ENCODE peak calls at places on chromosomes 3 and 15, in six cellular contexts. U is neuronal stem cell, W is H9, T is H1, J is mesendoderm, A is IMR-90. E is an unnamed sample.

GRCh38 chr3:96331341-96331740 is 483.1 kb upstream of the EPHA6 start:
- DNase-seq in T (no peak), W (no peak), J (peak), U (no peak), A (no peak), E (no peak)

GRCh38 chr3:27326211-27326948 is 42.8 kb downstream of the NEK10 start:
- DNase-seq in A (peak), T (no peak), W (no peak), U (no peak), J (no peak), E (peak)

GRCh38 chr3:171898192-171898591 is 55.0 kb downstream of the TMEM212 start:
- DNase-seq in W (no peak), J (no peak), A (no peak), T (no peak), U (no peak), E (no peak)

GRCh38 chr15:81279621-81280051 is 44.3 kb downstream of the STARD5 start:
- DNase-seq in U (no peak), T (no peak), A (no peak), J (no peak), W (peak), E (peak)

GRCh38 chr3:112101946-112102345 is 15.8 kb downstream of the C3orf52 start:
- DNase-seq in J (peak), U (no peak), W (no peak), A (peak), T (no peak), E (peak)

GRCh38 chr15:57005244-57005643 is 86.8 kb downstream of the TCF12 start:
- DNase-seq in A (no peak), U (no peak), T (no peak), J (no peak), W (no peak), E (no peak)

GRCh38 chr3:42025388-42026138 is 63.7 kb upstream of the ULK4 start:
- DNase-seq in J (peak), T (no peak), U (peak), A (peak), W (peak), E (peak)

GRCh38 chr3:160478338-160478737 is 28.8 kb upstream of the TRIM59 start:
- DNase-seq in A (peak), J (no peak), U (no peak), T (no peak), W (no peak), E (peak)

GRCh38 chr3:54873059-54873695 is 54.7 kb downstream of the LRTM1 start:
- DNase-seq in A (peak), J (no peak), W (no peak), U (no peak), T (no peak), E (peak)

GRCh38 chr3:110995461-110996226 is 76.0 kb upstream of the NECTIN3 start:
- DNase-seq in U (no peak), J (no peak), W (no peak), A (peak), T (no peak), E (peak)

GRCh38 chr15:67117356-67117755 is 52.0 kb downstream of the SMAD3 start:
- DNase-seq in A (peak), U (no peak), T (no peak), J (no peak), W (no peak), E (peak)

GRCh38 chr15:51641490-51642135 is 19.0 kb upstream of the DMXL2 start:
- DNase-seq in W (no peak), J (no peak), T (no peak), A (no peak), U (no peak), E (no peak)

GRCh38 chr3:177447938-177448337 is 250.7 kb upstream of the TBL1XR1 start:
- DNase-seq in J (no peak), W (no peak), A (no peak), U (no peak), T (no peak), E (no peak)

GRCh38 chr3:106811376-106811775 is 565.9 kb upstream of the CCDC54 start:
- DNase-seq in J (no peak), A (peak), W (no peak), U (no peak), T (no peak), E (peak)

GRCh38 chr3:48405971-48406370 is 23.9 kb downstream of the PLXNB1 start:
- DNase-seq in T (no peak), J (no peak), U (no peak), A (no peak), W (no peak), E (no peak)

GRCh38 chr3:149506540-149506939 is 32.0 kb downstream of the TM4SF4 start:
- DNase-seq in U (no peak), J (no peak), W (no peak), A (peak), T (no peak), E (no peak)

GRCh38 chr3:51400169-51400568 is 9.1 kb downstream of the RBM15B start:
- DNase-seq in U (no peak), W (no peak), A (no peak), J (no peak), T (no peak), E (no peak)

GRCh38 chr15:35690698-35691116 is 144.7 kb upstream of the DPH6 start:
- DNase-seq in U (no peak), T (no peak), A (peak), W (no peak), J (no peak), E (peak)

GRCh38 chr3:115659861-115660260 is 36.6 kb downstream of the GAP43 start:
- DNase-seq in J (peak), T (no peak), W (no peak), U (no peak), A (peak), E (peak)

GRCh38 chr3:47781326-47781684 is 388 bp downstream of the SMARCC1 start:
- DNase-seq in J (peak), T (no peak), A (no peak), W (peak), U (peak), E (peak)

GRCh38 chr15:99486371-99487336 is 79.1 kb upstream of the MEF2A start:
- DNase-seq in W (peak), A (peak), U (peak), J (peak), T (no peak), E (peak)

GRCh38 chr3:51163051-51163450 is 222.0 kb upstream of the MANF start:
- DNase-seq in U (no peak), T (no peak), J (no peak), A (no peak), W (no peak), E (no peak)

GRCh38 chr3:52438579-52439425 is 6.1 kb downstream of the SEMA3G start:
- DNase-seq in T (no peak), U (no peak), A (no peak), W (no peak), J (no peak), E (no peak)

GRCh38 chr3:120048355-120048754 is 45.9 kb downstream of the GSK3B start:
- DNase-seq in A (peak), J (no peak), W (no peak), T (no peak), U (no peak), E (no peak)

GRCh38 chr3:54171509-54171908 is 49.2 kb downstream of the CACNA2D3 start:
- DNase-seq in J (no peak), A (no peak), W (no peak), T (no peak), U (no peak), E (no peak)

GRCh38 chr15:68487087-68487843 is 55.3 kb upstream of the ITGA11 start:
- DNase-seq in U (no peak), J (no peak), A (peak), T (no peak), W (no peak), E (peak)

GRCh38 chr3:40258555-40258954 is 51.0 kb upstream of the EIF1B start:
- DNase-seq in U (no peak), A (peak), J (peak), W (no peak), T (peak), E (no peak)

GRCh38 chr3:85567074-85567676 is 608.4 kb downstream of the CADM2 start:
- DNase-seq in T (no peak), J (peak), W (peak), U (peak), A (peak), E (no peak)

GRCh38 chr15:56919708-56920637 is 1.5 kb downstream of the TCF12 start:
- DNase-seq in U (no peak), W (peak), T (no peak), A (peak), J (peak), E (peak)

GRCh38 chr3:77081240-77081661 is 41.4 kb downstream of the ROBO2 start:
- DNase-seq in J (no peak), T (no peak), W (no peak), U (no peak), A (peak), E (no peak)

GRCh38 chr3:77084511-77084910 is 44.6 kb downstream of the ROBO2 start:
- DNase-seq in U (no peak), A (no peak), W (no peak), T (no peak), J (no peak), E (no peak)

GRCh38 chr3:77078279-77078678 is 38.4 kb downstream of the ROBO2 start:
- DNase-seq in T (no peak), W (no peak), U (no peak), A (no peak), J (no peak), E (no peak)

GRCh38 chr3:77079988-77080585 is 40.2 kb downstream of the ROBO2 start:
- DNase-seq in A (no peak), W (peak), J (peak), U (peak), T (peak), E (no peak)
- H2BK15ac ChIP-seq in A (no peak), W (no peak), J (no peak), U (no peak), T (no peak), E (no peak)

GRCh38 chr3:113746955-113747718 is at the start of gene ATP6V1A:
- DNase-seq in J (peak), A (no peak), W (peak), U (peak), T (no peak), E (peak)

GRCh38 chr3:113747719-113748046 is 848 bp downstream of the ATP6V1A start:
- DNase-seq in A (no peak), W (no peak), T (no peak), J (no peak), U (peak), E (peak)

GRCh38 chr3:113746069-113746954 is at the start of gene NAA50:
- DNase-seq in T (peak), U (peak), W (peak), J (peak), A (peak), E (peak)

GRCh38 chr3:113744941-113745272 is 1.1 kb downstream of the NAA50 start:
- DNase-seq in U (no peak), W (no peak), J (no peak), T (no peak), A (no peak), E (no peak)

GRCh38 chr3:113745273-113746068 is 578 bp downstream of the NAA50 start:
- DNase-seq in T (peak), A (peak), U (peak), J (peak), W (peak), E (peak)
- H2BK15ac ChIP-seq in T (no peak), A (peak), U (peak), J (no peak), W (no peak), E (peak)

GRCh38 chr3:180018588-180018987 is 18.1 kb downstream of the PEX5L start:
- DNase-seq in A (no peak), J (peak), W (peak), T (no peak), U (no peak), E (no peak)
- H2BK15ac ChIP-seq in A (no peak), J (no peak), W (no peak), T (no peak), U (no peak), E (no peak)

GRCh38 chr15:70273808-70274207 is 176.1 kb upstream of the TLE3 start:
- DNase-seq in W (no peak), U (no peak), A (no peak), J (no peak), T (no peak), E (no peak)
- H2BK15ac ChIP-seq in W (no peak), U (no peak), A (no peak), J (no peak), T (no peak), E (no peak)

GRCh38 chr3:66463734-66464511 is 36.9 kb downstream of the LRIG1 start:
- DNase-seq in J (no peak), T (no peak), U (no peak), A (no peak), W (no peak), E (no peak)

GRCh38 chr3:66465587-66465986 is 35.2 kb downstream of the LRIG1 start:
- DNase-seq in J (no peak), W (no peak), U (no peak), A (no peak), T (no peak), E (no peak)

GRCh38 chr3:66465034-66465433 is 35.8 kb downstream of the LRIG1 start:
- DNase-seq in J (no peak), U (no peak), T (no peak), A (no peak), W (no peak), E (no peak)

GRCh38 chr3:66464512-66464894 is 36.3 kb downstream of the LRIG1 start:
- DNase-seq in J (peak), W (no peak), T (no peak), A (peak), U (no peak), E (no peak)

GRCh38 chr3:66463054-66463631 is 37.7 kb downstream of the LRIG1 start:
- DNase-seq in J (no peak), T (no peak), U (no peak), W (no peak), A (peak), E (peak)
- H2BK15ac ChIP-seq in J (no peak), T (no peak), U (no peak), W (no peak), A (peak), E (no peak)

GRCh38 chr3:190333961-190334360 is 11.7 kb upstream of the CLDN1 start:
- DNase-seq in T (no peak), W (no peak), J (no peak), U (no peak), A (no peak), E (no peak)

GRCh38 chr3:190325923-190326322 is 3.7 kb upstream of the CLDN1 start:
- DNase-seq in W (no peak), T (no peak), A (peak), J (no peak), U (no peak), E (peak)

GRCh38 chr3:190326361-190326760 is 4.1 kb upstream of the CLDN1 start:
- DNase-seq in U (no peak), W (no peak), A (no peak), T (no peak), J (no peak), E (no peak)

GRCh38 chr3:190326930-190327329 is 4.7 kb upstream of the CLDN1 start:
- DNase-seq in J (no peak), U (no peak), A (peak), T (no peak), W (no peak), E (no peak)

GRCh38 chr3:190330936-190331734 is 8.9 kb upstream of the CLDN1 start:
- DNase-seq in T (no peak), U (no peak), W (no peak), J (no peak), A (no peak), E (no peak)
- H2BK15ac ChIP-seq in T (no peak), U (no peak), W (no peak), J (no peak), A (no peak), E (no peak)

DNA sequence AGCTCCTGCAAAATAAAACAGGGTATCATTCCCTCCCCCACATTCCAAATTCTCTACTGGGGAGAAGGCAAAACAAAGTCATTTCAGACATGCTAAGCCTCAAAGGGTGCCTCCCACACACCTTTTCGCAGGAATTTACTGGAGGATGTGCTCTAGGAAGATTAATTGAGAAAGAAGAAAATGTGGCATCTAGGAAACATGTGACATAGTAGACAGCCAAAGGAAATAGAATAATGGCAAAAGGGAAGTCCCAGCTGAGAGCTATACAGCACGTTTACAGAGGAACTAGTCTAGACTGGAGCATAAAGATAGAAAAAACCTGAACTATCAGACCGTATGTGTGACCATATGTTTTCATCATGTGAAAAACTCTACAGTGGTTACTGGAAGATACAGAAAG is 58.8 kb upstream of the MELTF start:
- DNase-seq in T (no peak), A (no peak), W (no peak), U (no peak), J (no peak), E (no peak)
- H2BK15ac ChIP-seq in T (no peak), A (no peak), W (no peak), U (no peak), J (no peak), E (no peak)